ENCODE peak calls at places on chromosomes 7 and 10, in eight cellular contexts. W is CD4-positive, alpha-beta T cell; I is OCI-LY7; P is PC-9; Y is H9; T is WERI-Rb-1; B is A549; Z is hepatocyte. V is an unnamed sample.

GRCh38 chr10:122181055-122181732 is 89.9 kb upstream of the BTBD16 start:
- DNase-seq in W (no peak), I (no peak), P (no peak), Y (no peak), T (no peak), B (peak; percentile 42), Z (no peak), V (no peak)

GRCh38 chr7:108094375-108094774 is 35.8 kb downstream of the LAMB4 start:
- DNase-seq in W (no peak), I (no peak), P (no peak), Y (no peak), T (no peak), B (no peak), Z (no peak), V (no peak)

GRCh38 chr7:129299889-129300288 is 75.1 kb downstream of the AHCYL2 start:
- DNase-seq in W (no peak), I (no peak), P (no peak), Y (no peak), T (no peak), B (no peak), Z (no peak), V (no peak)

GRCh38 chr10:65112573-65112972 is 1591.4 kb downstream of the REEP3 start:
- DNase-seq in W (no peak), I (no peak), P (no peak), Y (no peak), T (no peak), B (no peak), Z (no peak), V (no peak)

GRCh38 chr7:116195451-116195850 is 14.9 kb upstream of the TES start:
- DNase-seq in W (no peak), I (no peak), P (no peak), Y (no peak), T (no peak), B (no peak), Z (no peak), V (no peak)

GRCh38 chr10:46527241-46527811 is 29.1 kb downstream of the GPRIN2 start:
- DNase-seq in W (no peak), I (no peak), P (no peak), Y (no peak), T (no peak), B (no peak), Z (no peak), V (no peak)

GRCh38 chr10:75864717-75865116 is 433.3 kb downstream of the LRMDA start:
- DNase-seq in W (no peak), I (no peak), P (no peak), Y (no peak), T (no peak), B (no peak), Z (no peak), V (no peak)

GRCh38 chr10:67793313-67793712 is 44.7 kb downstream of the DNAJC12 start:
- DNase-seq in W (no peak), I (no peak), P (no peak), Y (no peak), T (no peak), B (no peak), Z (no peak), V (no peak)

GRCh38 chr7:149856-150636 is 42.3 kb upstream of the FAM20C start:
- DNase-seq in W (peak; percentile 4), I (no peak), P (peak; percentile 60), Y (peak; percentile 50), T (no peak), B (no peak), Z (peak; percentile 42), V (peak; percentile 17)

GRCh38 chr7:79909124-79909641 is 225.4 kb upstream of the GNAI1 start:
- DNase-seq in W (no peak), I (no peak), P (no peak), Y (no peak), T (no peak), B (no peak), Z (no peak), V (no peak)

GRCh38 chr10:14695833-14696232 is 78.9 kb downstream of the FAM107B start:
- DNase-seq in W (no peak), I (peak; percentile 19), P (no peak), Y (no peak), T (no peak), B (no peak), Z (no peak), V (no peak)

GRCh38 chr10:86690657-86691084 is 22.4 kb downstream of the LDB3 start:
- DNase-seq in W (no peak), I (no peak), P (no peak), Y (no peak), T (no peak), B (no peak), Z (no peak), V (no peak)

GRCh38 chr10:29961351-29961750 is 98.0 kb downstream of the JCAD start:
- DNase-seq in W (no peak), I (no peak), P (no peak), Y (no peak), T (no peak), B (no peak), Z (no peak), V (no peak)

DNA sequence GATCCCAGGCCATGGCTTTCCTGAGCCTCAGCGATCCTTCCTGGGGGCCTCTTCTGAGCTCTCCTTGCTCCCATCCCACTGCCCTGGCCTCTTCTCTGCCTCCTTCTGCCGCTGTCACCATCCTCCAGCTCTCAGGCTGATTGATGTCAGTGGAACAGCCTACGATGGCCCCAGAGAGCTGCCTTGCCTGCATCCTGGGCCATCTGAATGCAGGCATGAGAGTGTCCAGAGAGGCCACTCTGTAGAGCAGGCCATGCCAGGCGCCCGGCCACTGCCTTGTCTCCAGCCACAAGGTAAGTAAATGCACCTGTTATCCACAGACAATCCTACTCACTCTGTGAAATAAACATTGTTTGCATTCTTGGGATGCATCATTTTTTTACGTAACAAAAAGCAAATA is 171.4 kb upstream of the PPP2R2D start:
- DNase-seq in W (no peak), I (no peak), P (no peak), Y (peak; percentile 25), T (no peak), B (no peak), Z (no peak), V (no peak)
- H3K9me3 ChIP-seq in W (no peaks in the 10 kb centered on the region), I (no peaks in the 10 kb centered on the region), P (no peaks in the 10 kb centered on the region), Y (peaks cover 5% of the 10 kb centered on the region), T (no peaks in the 10 kb centered on the region), B (peaks cover 5% of the 10 kb centered on the region), Z (no peaks in the 10 kb centered on the region), V (no peaks in the 10 kb centered on the region)

GRCh38 chr10:8508882-8509281 is 454.4 kb downstream of the GATA3 start:
- DNase-seq in W (no peak), I (no peak), P (no peak), Y (no peak), T (no peak), B (no peak), Z (no peak), V (no peak)
- H3K9me3 ChIP-seq in W (no peaks in the 10 kb centered on the region), I (no peaks in the 10 kb centered on the region), P (no peaks in the 10 kb centered on the region), Y (no peaks in the 10 kb centered on the region), T (no peaks in the 10 kb centered on the region), B (no peaks in the 10 kb centered on the region), Z (no peaks in the 10 kb centered on the region), V (no peaks in the 10 kb centered on the region)

GRCh38 chr7:121505540-121506182 is 109.6 kb upstream of the FAM3C start:
- DNase-seq in W (no peak), I (no peak), P (no peak), Y (peak; percentile 64), T (no peak), B (peak; percentile 10), Z (no peak), V (no peak)
- H3K9me3 ChIP-seq in W (peaks cover 26% of the 10 kb centered on the region), I (peaks cover 17% of the 10 kb centered on the region), P (peaks cover 40% of the 10 kb centered on the region), Y (peaks cover 27% of the 10 kb centered on the region), T (peaks cover 21% of the 10 kb centered on the region), B (peaks cover 21% of the 10 kb centered on the region), Z (no peaks in the 10 kb centered on the region), V (no peaks in the 10 kb centered on the region)

GRCh38 chr7:97460433-97460832 is 271.5 kb upstream of the TAC1 start:
- DNase-seq in W (no peak), I (no peak), P (no peak), Y (no peak), T (no peak), B (no peak), Z (no peak), V (no peak)

GRCh38 chr7:97466999-97467398 is 264.9 kb upstream of the TAC1 start:
- DNase-seq in W (no peak), I (no peak), P (no peak), Y (no peak), T (no peak), B (no peak), Z (no peak), V (no peak)

GRCh38 chr7:97457054-97457453 is 274.8 kb upstream of the TAC1 start:
- DNase-seq in W (no peak), I (no peak), P (no peak), Y (no peak), T (no peak), B (no peak), Z (no peak), V (no peak)

DNA sequence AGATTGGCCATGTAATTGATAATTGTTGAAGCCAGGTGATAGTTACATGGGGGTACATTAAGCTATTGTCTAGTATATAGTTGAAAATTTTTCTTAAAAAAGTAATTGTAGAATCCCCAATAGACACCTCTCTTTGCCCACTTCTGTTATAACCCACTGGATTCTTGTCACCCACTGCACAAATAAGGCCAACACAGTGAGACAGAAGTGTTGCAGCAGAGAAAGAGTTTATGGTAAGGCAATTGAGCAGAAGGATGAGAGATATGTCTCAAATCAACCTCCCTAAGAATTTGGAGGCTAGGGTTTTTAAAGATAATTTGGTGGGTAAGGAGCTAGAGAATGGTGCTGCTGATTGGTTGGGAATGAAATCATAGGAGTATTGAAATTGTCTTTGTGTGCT is 270.3 kb upstream of the TAC1 start:
- DNase-seq in W (no peak), I (no peak), P (no peak), Y (no peak), T (no peak), B (no peak), Z (no peak), V (no peak)
- H3K9me3 ChIP-seq in W (no peaks in the 10 kb centered on the region), I (no peaks in the 10 kb centered on the region), P (no peaks in the 10 kb centered on the region), Y (no peaks in the 10 kb centered on the region), T (peaks cover 4% of the 10 kb centered on the region), B (no peaks in the 10 kb centered on the region), Z (no peaks in the 10 kb centered on the region), V (no peaks in the 10 kb centered on the region)

DNA sequence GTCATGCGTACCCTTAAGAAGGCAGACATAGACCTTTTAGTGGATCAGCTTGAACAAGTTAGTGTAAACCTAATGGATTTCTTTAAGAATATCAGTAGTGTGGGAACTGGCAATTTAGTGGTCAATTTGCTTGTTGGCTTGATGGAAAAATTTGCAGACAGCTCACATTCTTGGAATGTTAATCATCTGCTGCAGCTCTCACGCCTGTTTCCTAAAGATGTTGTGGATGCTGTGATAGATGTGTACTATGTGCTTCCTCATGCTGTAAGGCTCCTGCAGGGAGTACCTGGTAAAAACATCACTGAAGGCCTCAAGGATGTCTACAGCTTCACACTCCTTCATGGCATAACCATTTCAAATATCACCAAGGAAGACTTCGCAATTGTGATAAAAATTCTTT is 103.4 kb downstream of the ABCA13 start:
- DNase-seq in W (no peak), I (no peak), P (no peak), Y (no peak), T (no peak), B (no peak), Z (no peak), V (no peak)
- H3K9me3 ChIP-seq in W (no peaks in the 10 kb centered on the region), I (no peaks in the 10 kb centered on the region), P (peaks cover 4% of the 10 kb centered on the region), Y (no peaks in the 10 kb centered on the region), T (no peaks in the 10 kb centered on the region), B (no peaks in the 10 kb centered on the region), Z (no peaks in the 10 kb centered on the region), V (no peaks in the 10 kb centered on the region)

DNA sequence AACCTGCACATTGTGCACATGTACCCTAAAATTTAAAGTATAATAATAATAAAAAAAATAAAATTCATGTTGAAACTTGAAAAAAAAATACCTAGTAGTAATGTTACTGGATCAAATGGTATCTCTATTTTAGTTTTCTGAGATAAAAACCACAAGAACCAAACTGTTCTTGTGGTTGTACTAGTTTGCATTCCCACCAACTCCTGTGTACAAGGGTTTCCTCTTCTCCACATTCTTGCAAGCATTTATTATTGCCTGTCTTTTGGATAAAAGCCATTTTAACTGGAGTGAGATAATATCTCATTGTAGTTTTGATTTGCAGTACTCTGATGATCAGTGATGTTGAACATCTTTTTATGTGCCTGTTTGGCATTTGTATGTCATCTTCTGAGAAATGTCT is 177.7 kb downstream of the KIF20B start:
- DNase-seq in W (no peak), I (no peak), P (no peak), Y (no peak), T (no peak), B (no peak), Z (no peak), V (no peak)
- H3K9me3 ChIP-seq in W (no peaks in the 10 kb centered on the region), I (no peaks in the 10 kb centered on the region), P (peaks cover 3% of the 10 kb centered on the region), Y (no peaks in the 10 kb centered on the region), T (no peaks in the 10 kb centered on the region), B (no peaks in the 10 kb centered on the region), Z (peaks cover 2% of the 10 kb centered on the region), V (peaks cover 3% of the 10 kb centered on the region)